ENCODE peak calls at places on chromosome 19, in ten cellular contexts. R, V, Q, W, E, K, X, L, S and H are unnamed samples.

GRCh38 chr19:49132974-49133609 is 13.7 kb downstream of the PPFIA3 start:
- DNase-seq in R (peak), V (no peak), Q (no peak), W (no peak), E (no peak), K (no peak), X (no peak), L (peak), S (peak), H (no peak)

GRCh38 chr19:11175920-11176319 is 20.3 kb upstream of the SPC24 start:
- DNase-seq in R (no peak), V (no peak), Q (no peak), W (no peak), E (no peak), K (no peak), X (no peak), L (no peak), S (no peak), H (no peak)

GRCh38 chr19:347946-348861 is 3.6 kb upstream of the MIER2 start:
- DNase-seq in R (peak), V (no peak), Q (no peak), W (no peak), E (peak), K (no peak), X (no peak), L (peak), S (no peak), H (peak)

GRCh38 chr19:42553292-42554045 is 25.2 kb upstream of the CEACAM1 start:
- DNase-seq in R (no peak), V (peak), Q (peak), W (peak), E (no peak), K (no peak), X (peak), L (no peak), S (no peak), H (no peak)

GRCh38 chr19:7415857-7416371 is 67.2 kb downstream of the ARHGEF18 start:
- DNase-seq in R (no peak), V (no peak), Q (no peak), W (no peak), E (no peak), K (no peak), X (no peak), L (no peak), S (no peak), H (no peak)

GRCh38 chr19:54189020-54189667 is at the start of gene MBOAT7:
- DNase-seq in R (no peak), V (no peak), Q (no peak), W (no peak), E (no peak), K (no peak), X (no peak), L (no peak), S (no peak), H (no peak)

GRCh38 chr19:41584931-41585330 is 9.0 kb downstream of the CEACAM21 start:
- DNase-seq in R (no peak), V (no peak), Q (no peak), W (no peak), E (no peak), K (no peak), X (no peak), L (no peak), S (no peak), H (no peak)

GRCh38 chr19:38417544-38418506 is 8.2 kb downstream of the RASGRP4 start:
- DNase-seq in R (peak), V (peak), Q (no peak), W (peak), E (no peak), K (peak), X (no peak), L (peak), S (peak), H (peak)

GRCh38 chr19:49149652-49150105 is 5.5 kb downstream of the HRC start:
- DNase-seq in R (peak), V (peak), Q (peak), W (peak), E (peak), K (peak), X (peak), L (peak), S (peak), H (no peak)

GRCh38 chr19:13100031-13100588 is 2.5 kb downstream of the LYL1 start:
- DNase-seq in R (no peak), V (peak), Q (no peak), W (no peak), E (peak), K (no peak), X (no peak), L (no peak), S (no peak), H (peak)

GRCh38 chr19:13069415-13070369 is 33.0 kb downstream of the LYL1 start:
- DNase-seq in R (peak), V (no peak), Q (no peak), W (no peak), E (peak), K (no peak), X (no peak), L (no peak), S (no peak), H (no peak)

GRCh38 chr19:48990400-48990799 is 2.7 kb downstream of the GYS1 start:
- DNase-seq in R (no peak), V (no peak), Q (no peak), W (no peak), E (no peak), K (no peak), X (no peak), L (no peak), S (no peak), H (no peak)

GRCh38 chr19:49157445-49158224 is at the start of gene TRPM4:
- DNase-seq in R (peak), V (peak), Q (peak), W (peak), E (peak), K (peak), X (peak), L (peak), S (peak), H (no peak)

GRCh38 chr19:38093587-38093986 is 130.4 kb downstream of the DPF1 start:
- DNase-seq in R (no peak), V (no peak), Q (no peak), W (no peak), E (no peak), K (no peak), X (no peak), L (no peak), S (no peak), H (no peak)

GRCh38 chr19:35704218-35704617 is at the start of gene ZBTB32:
- DNase-seq in R (peak), V (peak), Q (peak), W (peak), E (peak), K (peak), X (peak), L (peak), S (peak), H (peak)

DNA sequence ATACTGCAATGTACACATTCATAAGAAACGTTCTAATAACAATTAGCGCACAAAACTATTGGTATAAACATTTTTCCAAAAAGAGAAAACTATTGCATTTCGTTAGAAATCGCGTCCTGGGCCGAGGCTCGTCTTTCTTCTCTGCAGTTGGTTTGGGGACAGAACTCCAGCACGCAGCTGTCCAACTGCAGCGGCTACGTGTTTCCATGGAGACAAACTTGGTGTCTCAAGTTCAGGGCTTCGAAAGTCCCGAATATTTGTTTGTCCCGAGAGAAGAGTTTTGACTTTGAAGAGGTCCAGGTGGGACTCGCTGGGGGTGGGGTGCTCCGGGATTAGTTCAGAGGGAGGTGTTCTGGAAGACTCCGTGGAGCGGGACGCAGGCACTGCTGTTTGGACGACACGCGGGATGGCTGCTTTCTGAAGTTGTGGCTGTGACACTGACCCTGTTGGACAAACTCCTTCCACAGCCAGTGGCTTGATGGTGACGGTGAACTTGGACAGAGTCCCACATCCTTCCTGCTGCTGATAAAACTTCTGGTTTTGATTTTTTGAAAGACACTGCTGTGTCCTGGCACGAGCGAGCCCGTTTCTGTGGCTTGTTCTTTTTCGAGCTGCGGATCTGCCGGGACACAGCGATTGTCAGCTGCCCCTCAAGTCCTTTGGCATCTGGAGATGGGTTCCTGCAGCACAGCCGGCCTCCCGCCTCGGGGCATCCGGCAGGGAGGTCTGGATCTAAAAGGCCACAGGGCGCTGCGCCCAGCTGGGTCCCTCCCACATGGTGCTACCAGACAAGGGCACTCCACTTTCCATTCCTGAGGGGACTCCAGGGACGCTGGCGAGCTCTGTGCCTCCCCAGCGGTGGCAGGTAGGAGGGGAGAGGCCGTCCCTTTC is 15.8 kb upstream of the RANBP3 start:
- DNase-seq in R (no peak), V (no peak), Q (no peak), W (peak), E (peak), K (no peak), X (no peak), L (no peak), S (no peak), H (no peak)
- H3K4me2 ChIP-seq in R (no peak), V (no peak), Q (no peak), W (peak), E (peak), K (no peak), X (no peak), L (no peak), S (no peak), H (no peak)

GRCh38 chr19:46848389-46848788 is 2.3 kb downstream of the AP2S1 start:
- DNase-seq in R (no peak), V (no peak), Q (no peak), W (no peak), E (no peak), K (no peak), X (no peak), L (no peak), S (no peak), H (no peak)
- H3K4me3 ChIP-seq in R (no peak), V (no peak), Q (no peak), W (no peak), E (no peak), K (no peak), X (no peak), L (no peak), S (no peak), H (no peak)

GRCh38 chr19:5829567-5830315 is 9.8 kb downstream of the FUT6 start:
- DNase-seq in R (no peak), V (no peak), Q (no peak), W (no peak), E (no peak), K (no peak), X (no peak), L (no peak), S (no peak), H (no peak)
- H3K9ac ChIP-seq in R (peak), V (no peak), Q (peak), W (no peak), E (no peak), K (peak), X (no peak), L (no peak), S (no peak), H (no peak)

GRCh38 chr19:46180701-46181385 is 32.8 kb downstream of the IGFL2 start:
- DNase-seq in R (no peak), V (peak), Q (peak), W (peak), E (peak), K (no peak), X (peak), L (no peak), S (no peak), H (no peak)
- H3K4me2 ChIP-seq in R (no peak), V (no peak), Q (peak), W (no peak), E (no peak), K (no peak), X (no peak), L (no peak), S (no peak), H (no peak)